ENCODE peak calls at places on chromosomes 13 and 19, in eight cellular contexts. H is GM12891; W is left ventricle myocardium superior; R is T-helper 1 cell; E is effector CD8-positive, alpha-beta T cell; Q is anterior cingulate cortex; I is pancreas; U is amniotic epithelial cell. V is an unnamed sample.
A peak's percentile ranks its signal among the peaks of the same experiment; 100 is the strongest.

GRCh38 chr19:45641274-45642105 is 2.3 kb upstream of the EML2 start:
- DNase-seq in H (peak; percentile 76), I (peak; percentile 94), E (peak; percentile 18), R (peak; percentile 30), Q (no peak), W (peak; percentile 77), U (peak; percentile 62), V (peak; percentile 74)

GRCh38 chr19:40246292-40247073 is 20.0 kb upstream of the CCNP start:
- DNase-seq in R (no peak), I (no peak), H (no peak), W (no peak), Q (no peak), U (no peak), E (no peak), V (no peak)

GRCh38 chr13:27973291-27973690 is 4.2 kb upstream of the CDX2 start:
- DNase-seq in Q (no peak), R (no peak), U (no peak), H (no peak), I (no peak), E (no peak), W (no peak), V (no peak)

GRCh38 chr19:14088634-14089411 is 1.7 kb downstream of the SAMD1 start:
- DNase-seq in I (no peak), U (no peak), Q (no peak), E (no peak), R (no peak), W (no peak), H (no peak), V (no peak)

GRCh38 chr19:19575411-19575810 is 37.3 kb downstream of the CILP2 start:
- DNase-seq in E (no peak), R (no peak), U (no peak), W (no peak), Q (no peak), I (no peak), H (no peak), V (no peak)

GRCh38 chr13:20825476-20825875 is 51.7 kb upstream of the EEF1AKMT1 start:
- DNase-seq in U (peak; percentile 50), E (no peak), Q (no peak), I (no peak), H (no peak), W (no peak), R (no peak), V (no peak)

GRCh38 chr13:41577437-41577836 is 120.1 kb downstream of the RGCC start:
- DNase-seq in I (no peak), R (no peak), U (peak; percentile 50), E (no peak), Q (no peak), H (no peak), W (peak; percentile 46), V (peak; percentile 36)

GRCh38 chr13:32210081-32210480 is 105.1 kb downstream of the ZAR1L start:
- DNase-seq in W (no peak), E (no peak), R (no peak), Q (no peak), H (no peak), U (no peak), I (no peak), V (no peak)

GRCh38 chr13:99892866-99893504 is 78.6 kb downstream of the ZIC5 start:
- DNase-seq in H (no peak), W (no peak), Q (no peak), I (no peak), E (no peak), U (no peak), R (no peak), V (no peak)

GRCh38 chr13:98480915-98481510 is 95.9 kb downstream of the STK24 start:
- DNase-seq in H (peak; percentile 41), I (no peak), W (peak; percentile 69), U (peak; percentile 31), Q (no peak), R (no peak), E (no peak), V (peak; percentile 60)

GRCh38 chr13:113843063-113843654 is 20.7 kb downstream of the GAS6 start:
- DNase-seq in E (no peak), I (no peak), R (no peak), Q (no peak), U (no peak), W (peak; percentile 55), H (no peak), V (peak; percentile 49)

GRCh38 chr19:17671906-17672305 is 16.2 kb downstream of the UNC13A start:
- DNase-seq in I (no peak), H (no peak), U (peak; percentile 42), W (no peak), E (no peak), Q (no peak), R (no peak), V (no peak)

GRCh38 chr13:48979892-48980291 is 4.2 kb downstream of the FNDC3A start:
- DNase-seq in E (no peak), R (no peak), U (no peak), I (no peak), Q (no peak), H (peak; percentile 14), W (no peak), V (no peak)

V was measured in left ventricle myocardium inferior.